ENCODE peak calls at places on chromosomes 13 and 19, in ten cellular contexts. F is HepG2, Z is A549, R is tibial nerve, S is breast epithelium, E is esophagus squamous epithelium, X is HCT116, I is gastrocnemius medialis, C is body of pancreas, N is upper lobe of left lung. U is an unnamed sample.

GRCh38 chr19:4969772-4970531 is 1.0 kb downstream of the KDM4B start:
- DNase-seq in N (peak; percentile 57), R (no peak), Z (no peak), X (no peak), E (no peak), C (no peak), I (no peak), F (no peak), S (no peak), U (peak; percentile 47)

GRCh38 chr19:5585461-5586299 is 17.9 kb upstream of the TINCR start:
- DNase-seq in N (no peak), Z (no peak), X (no peak), C (peak; percentile 45), F (no peak), E (no peak), I (no peak), R (no peak), S (peak; percentile 72), U (no peak)

GRCh38 chr13:99415851-99416331 is 85.4 kb upstream of the TM9SF2 start:
- DNase-seq in R (no peak), Z (no peak), X (no peak), E (no peak), S (no peak), I (no peak), N (no peak), C (no peak), F (no peak), U (no peak)

GRCh38 chr13:23288564-23288963 is 107.8 kb downstream of the SGCG start:
- DNase-seq in I (no peak), R (no peak), Z (no peak), N (no peak), C (no peak), F (no peak), S (no peak), E (no peak), X (no peak), U (no peak)

GRCh38 chr13:111940892-111941291 is 126.1 kb upstream of the SOX1 start:
- DNase-seq in F (no peak), C (no peak), R (no peak), N (peak; percentile 3), Z (no peak), E (no peak), S (no peak), X (no peak), I (no peak), U (no peak)

GRCh38 chr13:53310786-53311185 is 282.2 kb downstream of the OLFM4 start:
- DNase-seq in E (no peak), I (no peak), S (no peak), R (no peak), X (no peak), Z (no peak), C (no peak), F (no peak), N (no peak), U (no peak)

GRCh38 chr13:20125129-20125782 is 35.6 kb downstream of the GJA3 start:
- DNase-seq in Z (no peak), X (no peak), R (no peak), F (no peak), S (no peak), I (no peak), E (no peak), C (no peak), N (no peak), U (no peak)

GRCh38 chr13:60679131-60679530 is 282.1 kb downstream of the TDRD3 start:
- DNase-seq in N (no peak), Z (no peak), S (no peak), I (no peak), X (no peak), E (no peak), R (no peak), C (no peak), F (no peak), U (no peak)

GRCh38 chr19:56404705-56405056 is 549 bp downstream of the ZNF583 start:
- DNase-seq in X (no peak), C (no peak), S (no peak), I (no peak), N (no peak), Z (no peak), E (no peak), F (no peak), R (no peak), U (no peak)

GRCh38 chr19:56405062-56405461 is 930 bp downstream of the ZNF583 start:
- DNase-seq in X (no peak), S (no peak), F (no peak), I (no peak), Z (no peak), C (no peak), R (no peak), E (no peak), N (no peak), U (no peak)

GRCh38 chr19:56403261-56403660 is 871 bp upstream of the ZNF583 start:
- DNase-seq in F (no peak), S (no peak), I (no peak), X (no peak), R (no peak), Z (no peak), C (no peak), E (no peak), N (no peak), U (no peak)

GRCh38 chr19:56400485-56400884 is 3.6 kb upstream of the ZNF583 start:
- DNase-seq in Z (no peak), S (no peak), C (no peak), R (no peak), I (no peak), F (no peak), N (no peak), E (no peak), X (no peak), U (no peak)

DNA sequence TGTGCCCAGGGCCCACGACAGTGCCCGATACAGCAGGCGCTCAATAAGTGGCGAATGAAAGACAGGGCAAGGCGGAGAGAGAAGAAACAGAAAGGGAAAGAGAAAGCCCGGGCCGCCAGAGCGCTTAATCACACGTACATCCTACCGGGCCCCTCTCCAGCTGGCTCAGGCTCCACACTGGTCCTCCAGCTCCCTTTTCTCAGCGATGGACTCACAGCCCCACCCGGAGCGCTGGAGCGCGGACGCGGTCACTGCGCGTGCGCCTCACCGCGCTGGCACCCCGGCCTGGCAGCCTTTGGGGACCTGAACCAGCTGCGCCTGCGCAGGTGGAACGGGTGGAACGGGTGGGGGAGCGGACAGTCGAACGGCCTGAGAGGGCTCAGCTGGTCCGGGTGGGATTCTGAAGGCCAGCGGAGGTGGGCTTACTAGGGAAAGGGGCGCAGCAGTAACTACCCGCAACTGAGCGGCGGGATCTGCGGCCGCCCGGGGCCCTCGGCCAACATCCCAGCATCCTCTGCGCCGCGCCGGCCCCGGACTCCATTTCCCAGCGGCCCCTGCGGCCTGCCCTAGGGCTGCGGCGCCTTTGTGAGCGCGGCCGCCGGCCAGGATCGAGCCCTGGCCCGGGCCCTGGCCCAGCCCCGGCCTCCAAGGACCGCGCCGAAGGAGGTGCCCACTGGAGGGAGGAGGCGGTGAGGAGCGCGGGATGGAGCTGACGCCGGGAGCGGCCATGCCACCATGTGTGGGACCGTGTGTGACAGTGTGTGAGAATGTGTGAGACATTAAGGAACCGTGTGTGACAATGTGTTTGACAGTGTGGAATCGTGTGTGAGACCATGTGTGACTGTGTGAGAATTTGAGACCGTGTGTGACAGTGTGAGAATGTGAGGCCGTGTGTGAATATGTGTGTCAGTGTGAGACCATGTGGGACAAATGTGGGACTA is at the start of gene ZNF583:
- DNase-seq in F (peak; percentile 83), S (peak; percentile 94), N (peak; percentile 93), R (peak; percentile 93), I (peak; percentile 89), C (peak; percentile 96), Z (peak; percentile 92), X (no peak), E (peak; percentile 80), U (peak; percentile 98)
- TF ChIP-seq POLR2A in F (no peak), S (no peak), N (peak; percentile 16), R (no peak), I (no peak), C (peak; percentile 41), Z (peak; percentile 45), X (no peak), E (no peak), U (no peak)

GRCh38 chr19:12778905-12779161 is 3.5 kb upstream of the HOOK2 start:
- DNase-seq in X (no peak), C (no peak), I (no peak), N (no peak), Z (no peak), S (no peak), R (no peak), E (no peak), F (no peak), U (no peak)
- H3K4me3 ChIP-seq in X (peak overlapping the region; percentile 66), C (no peak overlapping the region), I (no peak overlapping the region), N (no peak overlapping the region), Z (peak overlapping the region; percentile 55), S (peak overlapping the region; percentile 80), R (no peak overlapping the region), E (peak overlapping the region; percentile 44), F (peak overlapping the region; percentile 80), U (peak overlapping the region; percentile 49)

DNA sequence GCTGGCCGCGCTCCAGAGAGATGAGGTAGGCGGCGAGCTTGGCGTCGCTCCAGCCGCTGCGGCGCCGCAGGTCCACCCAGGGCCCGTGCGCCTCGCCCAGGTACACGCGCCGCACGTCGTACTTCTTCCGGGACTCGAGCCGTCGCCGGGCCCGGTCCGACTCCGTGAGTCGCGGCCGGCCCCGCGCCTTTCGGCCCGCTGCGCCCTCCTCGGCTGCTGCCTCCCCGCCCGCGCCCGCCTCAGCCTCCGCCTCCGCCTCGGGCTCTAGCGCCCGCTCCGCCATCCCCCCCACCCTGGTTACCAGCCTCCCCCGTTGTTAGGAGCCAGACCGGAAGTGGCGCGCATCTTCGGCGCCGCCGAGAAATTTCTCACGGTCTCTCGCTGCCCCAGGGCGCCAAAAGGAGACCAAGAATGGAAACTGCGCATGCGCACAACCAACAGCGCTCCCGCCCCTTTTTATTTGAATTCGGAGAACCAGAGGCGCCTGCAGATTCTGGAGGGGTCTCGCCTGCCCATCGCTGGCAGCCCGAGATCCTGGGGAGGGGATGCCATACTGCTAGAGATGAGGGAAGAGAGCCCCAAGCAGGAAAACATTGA is at the start of gene ZNF653:
- DNase-seq in Z (peak; percentile 91), R (peak; percentile 91), N (peak; percentile 88), F (peak; percentile 89), C (peak; percentile 94), E (peak; percentile 59), X (peak; percentile 89), I (peak; percentile 86), S (peak; percentile 92), U (peak; percentile 97)
- TF ChIP-seq POLR2A in Z (peak; percentile 28), R (no peak), N (no peak), F (peak; percentile 9), C (peak; percentile 41), E (peak; percentile 37), X (peak; percentile 20), I (no peak), S (no peak), U (peak; percentile 25)

GRCh38 chr19:46402725-46403124 is 10.6 kb downstream of the CCDC8 start:
- DNase-seq in N (no peak), C (no peak), S (no peak), R (no peak), Z (no peak), I (no peak), E (no peak), F (no peak), X (no peak), U (no peak)

GRCh38 chr19:46408611-46409039 is 4.7 kb downstream of the CCDC8 start:
- DNase-seq in N (peak; percentile 92), S (peak; percentile 75), C (peak; percentile 72), R (peak; percentile 25), F (peak; percentile 25), E (no peak), X (no peak), Z (no peak), I (no peak), U (peak; percentile 80)

GRCh38 chr19:46404884-46405658 is 8.3 kb downstream of the CCDC8 start:
- DNase-seq in E (no peak), S (peak; percentile 53), N (peak; percentile 38), Z (peak; percentile 77), I (no peak), X (no peak), F (peak; percentile 56), C (no peak), R (no peak), U (peak; percentile 60)

GRCh38 chr19:46407891-46408426 is 5.4 kb downstream of the CCDC8 start:
- DNase-seq in X (no peak), Z (no peak), N (no peak), S (no peak), C (no peak), E (no peak), F (no peak), R (no peak), I (no peak), U (peak; percentile 56)

DNA sequence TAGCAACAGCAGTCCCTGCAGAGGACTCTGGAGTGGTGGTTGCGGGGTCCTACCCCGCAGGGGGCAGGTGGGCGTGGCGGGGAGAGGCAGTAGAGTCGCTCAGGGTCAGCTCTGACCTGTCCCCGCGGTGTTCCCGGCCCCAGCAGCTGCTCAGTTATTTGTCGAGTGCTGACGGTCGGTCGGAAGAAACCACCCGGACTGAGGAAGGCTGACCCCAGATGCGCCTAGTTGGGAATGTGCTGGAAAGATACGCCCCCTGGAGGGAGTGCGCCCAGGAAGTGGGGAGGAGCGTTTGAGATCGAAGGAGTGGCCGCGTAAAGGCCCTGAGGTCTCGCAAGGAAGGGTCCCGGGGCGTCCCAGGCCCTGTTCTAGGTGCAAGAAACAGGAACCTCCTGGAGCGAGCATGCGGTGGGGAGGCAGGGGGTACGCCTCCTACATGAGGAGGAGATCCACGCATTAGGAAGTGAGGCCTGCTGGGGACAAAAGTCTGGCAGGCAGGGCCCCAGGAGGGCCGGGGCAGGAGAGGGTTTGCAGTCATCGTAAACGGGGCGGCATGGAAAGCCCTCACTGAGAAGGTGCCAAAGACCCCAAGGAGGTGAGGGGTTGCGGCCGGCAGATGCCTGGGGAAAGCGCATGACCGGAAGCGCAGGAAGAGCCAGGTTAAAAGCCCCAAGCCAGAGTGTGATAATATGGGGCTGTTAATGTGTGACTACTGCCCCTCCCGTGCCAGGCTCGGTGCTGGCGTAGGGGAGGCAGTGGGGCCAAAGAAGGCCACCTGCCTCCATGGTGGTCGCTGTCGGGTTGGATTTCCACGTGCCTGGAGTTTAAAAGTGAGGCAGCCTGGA is 9.1 kb downstream of the CCDC8 start:
- DNase-seq in R (peak; percentile 47), N (peak; percentile 40), E (no peak), S (peak; percentile 54), Z (peak; percentile 80), X (no peak), C (peak; percentile 68), F (peak; percentile 69), I (no peak), U (peak; percentile 74)
- H3K4me3 ChIP-seq in R (peak overlapping the region; percentile 37), N (no peak overlapping the region), E (no peak overlapping the region), S (peak overlapping the region; percentile 71), Z (peak overlapping the region; percentile 53), X (no peak overlapping the region), C (peak overlapping the region; percentile 28), F (peak overlapping the region; percentile 76), I (peak overlapping the region; percentile 41), U (peak overlapping the region; percentile 41)